ENCODE peak calls at places on chromosomes 2 and 18, in nine cellular contexts. Y is osteocyte, F is choroid plexus epithelial cell, L is NB4, V is astrocyte of the spinal cord, I is dorsolateral prefrontal cortex, J is cardiac fibroblast, G is OCI-LY7, C is fibroblast of pulmonary artery. N is an unnamed sample.

GRCh38 chr2:75570948-75571729 is 10.4 kb upstream of the EVA1A start:
- DNase-seq in L (no peak), G (no peak), C (no peak), F (peak), I (no peak), Y (no peak), V (peak), J (no peak), N (no peak)

GRCh38 chr2:7419814-7420213 is 502.6 kb downstream of the RNF144A start:
- DNase-seq in Y (no peak), I (no peak), L (no peak), F (no peak), G (no peak), C (no peak), V (no peak), J (no peak), N (no peak)

GRCh38 chr2:42009657-42010580 is 37.9 kb upstream of the PKDCC start:
- DNase-seq in F (peak), Y (no peak), C (no peak), L (no peak), V (peak), J (no peak), I (no peak), G (no peak), N (no peak)

GRCh38 chr2:175187378-175187777 is 5.9 kb upstream of the ATP5MC3 start:
- DNase-seq in G (peak), J (peak), Y (no peak), F (peak), C (peak), V (peak), I (no peak), L (peak), N (no peak)

GRCh38 chr18:23043803-23044376 is 91.4 kb upstream of the CABLES1 start:
- DNase-seq in L (no peak), C (no peak), V (no peak), I (no peak), J (no peak), G (no peak), Y (no peak), F (no peak), N (no peak)

GRCh38 chr2:193980599-193980998 is 1676.4 kb upstream of the SLC39A10 start:
- DNase-seq in V (no peak), Y (no peak), J (no peak), G (no peak), F (no peak), I (no peak), C (no peak), L (no peak), N (no peak)

GRCh38 chr2:239583171-239583878 is 182.5 kb upstream of the HDAC4 start:
- DNase-seq in J (no peak), F (no peak), V (no peak), G (no peak), L (no peak), C (no peak), Y (no peak), I (no peak), N (peak)

GRCh38 chr2:69544951-69545350 is 98.6 kb downstream of the AAK1 start:
- DNase-seq in G (no peak), J (no peak), L (no peak), Y (no peak), F (no peak), I (no peak), V (no peak), C (peak), N (no peak)

GRCh38 chr2:236162031-236162803 is 6.0 kb downstream of the GBX2 start:
- DNase-seq in L (no peak), G (no peak), F (no peak), J (no peak), I (peak), C (no peak), V (no peak), Y (no peak), N (no peak)

GRCh38 chr18:48803518-48803917 is 147.2 kb downstream of the SMAD7 start:
- DNase-seq in J (no peak), V (no peak), L (no peak), F (no peak), Y (no peak), G (no peak), C (no peak), I (peak), N (no peak)

GRCh38 chr18:35710581-35710980 is 129.0 kb downstream of the GALNT1 start:
- DNase-seq in C (no peak), I (no peak), L (no peak), Y (no peak), V (no peak), F (no peak), G (no peak), J (no peak), N (no peak)

GRCh38 chr2:147829106-147829505 is 15.7 kb upstream of the ACVR2A start:
- DNase-seq in Y (no peak), G (no peak), F (peak), L (peak), V (peak), I (no peak), C (peak), J (peak), N (no peak)

DNA sequence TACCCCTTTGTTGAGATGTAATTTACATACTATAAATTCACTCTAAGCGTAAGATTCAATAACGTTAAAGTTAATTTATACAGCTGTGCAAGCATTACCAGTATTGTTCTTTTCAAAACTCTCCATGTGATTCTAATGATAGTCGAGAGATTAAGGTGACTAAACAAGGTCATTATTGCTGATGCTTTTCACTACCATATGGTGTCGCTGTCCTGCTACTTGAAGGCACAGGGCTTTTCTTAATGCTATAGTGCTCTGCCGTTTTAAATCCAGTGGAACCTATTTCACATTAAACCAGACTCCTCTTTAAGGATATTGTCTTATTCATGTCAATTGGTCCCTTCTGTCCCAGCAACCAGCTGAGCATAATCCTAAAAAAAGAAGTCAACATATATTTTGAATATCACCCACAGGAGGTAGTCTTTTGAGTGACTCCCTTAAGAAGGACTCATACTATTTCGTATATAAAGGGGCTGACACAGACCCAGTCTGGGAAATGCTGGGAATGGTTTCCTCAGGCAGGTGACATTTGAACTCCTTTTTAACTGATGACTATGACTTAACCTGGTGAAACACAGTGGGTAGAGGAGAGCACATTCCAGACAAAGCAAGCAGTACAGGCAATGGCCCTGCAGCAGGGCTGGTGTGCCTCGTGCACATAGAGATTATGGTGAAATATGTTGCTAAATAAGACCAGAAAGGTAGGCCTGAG is 53.9 kb upstream of the CYTIP start:
- DNase-seq in J (peak), G (peak), C (peak), L (peak), V (peak), F (peak), Y (no peak), I (no peak), N (no peak)
- TF ChIP-seq CTCF in J (peak), G (peak), C (peak), L (peak), V (peak), F (peak), Y (peak), I (peak), N (no peak)

DNA sequence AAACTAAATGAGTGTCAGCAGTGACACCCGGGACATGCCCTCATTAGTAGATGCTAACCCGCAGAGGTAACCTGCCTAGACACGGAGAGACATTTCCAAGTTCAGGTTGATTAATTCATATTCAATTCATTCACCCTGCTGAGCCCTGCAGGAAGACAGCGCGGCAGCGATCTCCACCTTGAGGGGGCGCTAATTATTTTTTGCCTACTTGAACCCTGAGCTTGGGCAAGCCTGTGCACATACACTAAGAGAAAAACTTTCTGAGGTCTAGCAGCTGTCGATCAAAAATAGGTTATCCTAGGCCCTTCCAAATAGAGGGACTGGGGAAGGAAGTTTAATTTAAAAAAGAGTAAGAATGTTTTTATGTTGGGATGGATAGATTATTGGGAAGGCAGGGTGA is 1.3 kb upstream of the LYPD6 start:
- DNase-seq in V (no peak), F (no peak), J (no peak), Y (no peak), G (no peak), C (no peak), I (no peak), L (peak), N (no peak)
- TF ChIP-seq CTCF in V (peak), F (peak), J (no peak), Y (peak), G (peak), C (peak), I (no peak), L (peak), N (no peak)

DNA sequence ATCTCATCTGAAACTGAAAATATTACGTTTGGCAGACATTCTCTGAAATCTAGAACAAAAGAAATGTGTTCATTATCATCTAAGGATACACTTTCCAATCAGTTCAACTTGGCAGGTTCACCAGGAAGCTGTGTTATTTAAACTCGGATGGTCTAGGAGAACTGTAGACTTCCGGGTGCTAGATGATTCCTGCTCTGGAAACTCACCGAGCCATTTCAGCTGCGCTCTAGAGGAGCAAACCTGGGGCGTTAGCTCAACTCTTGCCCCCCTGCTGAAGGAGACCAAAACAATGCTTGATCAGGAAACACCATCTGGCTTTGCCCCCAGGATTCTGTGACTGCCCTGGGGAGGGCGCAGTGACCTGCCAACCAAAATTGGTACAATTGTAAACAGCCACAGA is 22.9 kb downstream of the MLPH start:
- DNase-seq in G (no peak), L (no peak), I (no peak), V (no peak), Y (no peak), F (no peak), C (no peak), J (no peak), N (no peak)
- TF ChIP-seq CTCF in G (no peak), L (no peak), I (no peak), V (no peak), Y (no peak), F (no peak), C (no peak), J (no peak), N (no peak)

GRCh38 chr2:179467111-179467510 is 202.5 kb upstream of the SESTD1 start:
- DNase-seq in V (peak), L (no peak), G (no peak), C (peak), J (peak), I (no peak), F (peak), Y (no peak), N (no peak)
- TF ChIP-seq CTCF in V (no peak), L (no peak), G (no peak), C (no peak), J (no peak), I (no peak), F (no peak), Y (no peak), N (no peak)

GRCh38 chr2:168534926-168535325 is 78.9 kb downstream of the CERS6 start:
- DNase-seq in G (no peak), Y (no peak), L (no peak), C (no peak), V (no peak), F (no peak), J (no peak), I (no peak), N (no peak)
- TF ChIP-seq CTCF in G (no peak), Y (no peak), L (no peak), C (no peak), V (no peak), F (no peak), J (no peak), I (no peak), N (no peak)

GRCh38 chr2:120949027-120949956 is 213.6 kb downstream of the GLI2 start:
- DNase-seq in G (peak), F (no peak), L (peak), C (no peak), Y (no peak), J (peak), I (no peak), V (no peak), N (no peak)
- TF ChIP-seq CTCF in G (peak), F (peak), L (peak), C (peak), Y (peak), J (peak), I (no peak), V (peak), N (no peak)

GRCh38 chr2:122368576-122369243 is 613.3 kb downstream of the TSN start:
- DNase-seq in J (peak), L (peak), Y (no peak), F (no peak), C (peak), V (no peak), I (no peak), G (no peak), N (no peak)
- TF ChIP-seq CTCF in J (peak), L (no peak), Y (no peak), F (no peak), C (peak), V (no peak), I (no peak), G (peak), N (no peak)

DNA sequence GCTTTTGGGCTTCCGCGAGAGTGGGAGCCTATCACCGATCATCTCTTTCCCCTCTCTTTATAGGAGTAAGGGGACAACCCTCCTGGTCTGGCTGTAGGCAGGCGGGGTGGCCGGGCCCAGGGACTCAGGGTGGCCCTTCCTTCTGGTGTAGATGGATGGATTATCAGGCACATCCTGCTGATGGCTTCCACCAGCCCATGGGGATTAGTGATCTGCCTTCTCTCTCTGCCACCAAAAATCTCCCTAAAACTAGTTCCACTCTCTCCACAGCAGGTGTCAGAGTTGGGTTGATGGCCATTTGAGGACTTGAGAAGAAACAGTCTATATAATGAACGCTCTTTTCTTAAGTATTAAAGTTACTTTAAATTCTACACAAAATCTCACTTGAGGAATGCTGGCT is 37.4 kb downstream of the NCK2 start:
- DNase-seq in F (no peak), V (no peak), I (no peak), J (no peak), C (no peak), L (peak), Y (no peak), G (no peak), N (no peak)
- TF ChIP-seq CTCF in F (peak), V (no peak), I (no peak), J (no peak), C (no peak), L (peak), Y (no peak), G (peak), N (no peak)